ENCODE peak calls at places on chromosomes 12 and 14, in six cellular contexts. One of them, this sample, is unnamed.

GRCh38 chr14:95204705-95205104 is 47.4 kb upstream of the DICER1 start:
- DNase-seq in H9: no peak
- DNase-seq in IMR-90: no peak
- DNase-seq in H1: no peak
- DNase-seq in neuronal stem cell: no peak
- DNase-seq in mesenchymal stem cell: no peak
- DNase-seq in this sample: no peak

GRCh38 chr12:73678335-73678734 is 859.3 kb upstream of the ATXN7L3B start:
- DNase-seq in H9: no peak
- DNase-seq in IMR-90: no peak
- DNase-seq in H1: no peak
- DNase-seq in neuronal stem cell: no peak
- DNase-seq in mesenchymal stem cell: no peak
- DNase-seq in this sample: no peak

GRCh38 chr14:61033024-61033423 is 52.0 kb downstream of the SLC38A6 start:
- DNase-seq in H9: no peak
- DNase-seq in IMR-90: no peak
- DNase-seq in H1: no peak
- DNase-seq in neuronal stem cell: no peak
- DNase-seq in mesenchymal stem cell: no peak
- DNase-seq in this sample: no peak

GRCh38 chr12:121184425-121184824 is 25.5 kb upstream of the P2RX4 start:
- DNase-seq in H9: peak
- DNase-seq in IMR-90: no peak
- DNase-seq in H1: peak
- DNase-seq in neuronal stem cell: no peak
- DNase-seq in mesenchymal stem cell: no peak
- DNase-seq in this sample: no peak

GRCh38 chr12:116975779-116976393 is 65.1 kb downstream of the FBXW8 start:
- DNase-seq in H9: no peak
- DNase-seq in IMR-90: peak
- DNase-seq in H1: no peak
- DNase-seq in neuronal stem cell: no peak
- DNase-seq in mesenchymal stem cell: no peak
- DNase-seq in this sample: no peak

GRCh38 chr12:75786071-75786470 is 245.5 kb downstream of the PHLDA1 start:
- DNase-seq in H9: no peak
- DNase-seq in IMR-90: no peak
- DNase-seq in H1: no peak
- DNase-seq in neuronal stem cell: no peak
- DNase-seq in mesenchymal stem cell: no peak
- DNase-seq in this sample: no peak

GRCh38 chr12:47910486-47910885 is 5.7 kb upstream of the VDR start:
- DNase-seq in H9: no peak
- DNase-seq in IMR-90: no peak
- DNase-seq in H1: no peak
- DNase-seq in neuronal stem cell: no peak
- DNase-seq in mesenchymal stem cell: peak
- DNase-seq in this sample: peak

GRCh38 chr12:123075591-123076171 is 75.2 kb downstream of the PITPNM2 start:
- DNase-seq in H9: peak
- DNase-seq in IMR-90: no peak
- DNase-seq in H1: peak
- DNase-seq in neuronal stem cell: peak
- DNase-seq in mesenchymal stem cell: peak
- DNase-seq in this sample: peak

GRCh38 chr14:96926006-96926405 is 128.8 kb downstream of the VRK1 start:
- DNase-seq in H9: no peak
- DNase-seq in IMR-90: no peak
- DNase-seq in H1: no peak
- DNase-seq in neuronal stem cell: no peak
- DNase-seq in mesenchymal stem cell: no peak
- DNase-seq in this sample: no peak

GRCh38 chr12:51534216-51534615 is 56.8 kb upstream of the SCN8A start:
- DNase-seq in H9: no peak
- DNase-seq in IMR-90: no peak
- DNase-seq in H1: no peak
- DNase-seq in neuronal stem cell: no peak
- DNase-seq in mesenchymal stem cell: no peak
- DNase-seq in this sample: no peak

GRCh38 chr12:124188561-124189405 is 106.1 kb upstream of the RFLNA start:
- DNase-seq in H9: no peak
- DNase-seq in IMR-90: no peak
- DNase-seq in H1: no peak
- DNase-seq in neuronal stem cell: no peak
- DNase-seq in mesenchymal stem cell: peak
- DNase-seq in this sample: peak

GRCh38 chr12:111557271-111558106 is 41.6 kb downstream of the ATXN2 start:
- DNase-seq in H9: no peak
- DNase-seq in IMR-90: peak
- DNase-seq in H1: no peak
- DNase-seq in neuronal stem cell: no peak
- DNase-seq in mesenchymal stem cell: no peak
- DNase-seq in this sample: peak

GRCh38 chr14:95256011-95256775 is 63.5 kb downstream of the CLMN start:
- DNase-seq in H9: no peak
- DNase-seq in IMR-90: no peak
- DNase-seq in H1: no peak
- DNase-seq in neuronal stem cell: no peak
- DNase-seq in mesenchymal stem cell: no peak
- DNase-seq in this sample: no peak

GRCh38 chr12:32917094-32917611 is 20.6 kb upstream of the PKP2 start:
- DNase-seq in H9: no peak
- DNase-seq in IMR-90: no peak
- DNase-seq in H1: no peak
- DNase-seq in neuronal stem cell: no peak
- DNase-seq in mesenchymal stem cell: peak
- DNase-seq in this sample: no peak

GRCh38 chr14:96574633-96575191 is 72.5 kb downstream of the PAPOLA start:
- DNase-seq in H9: no peak
- DNase-seq in IMR-90: peak
- DNase-seq in H1: no peak
- DNase-seq in neuronal stem cell: no peak
- DNase-seq in mesenchymal stem cell: no peak
- DNase-seq in this sample: no peak

GRCh38 chr12:84375472-84375871 is 537.1 kb downstream of the SLC6A15 start:
- DNase-seq in H9: no peak
- DNase-seq in IMR-90: peak
- DNase-seq in H1: no peak
- DNase-seq in neuronal stem cell: no peak
- DNase-seq in mesenchymal stem cell: peak
- DNase-seq in this sample: no peak

GRCh38 chr14:31926123-31926522 is 151.0 kb upstream of the ARHGAP5 start:
- DNase-seq in H9: no peak
- DNase-seq in IMR-90: peak
- DNase-seq in H1: no peak
- DNase-seq in neuronal stem cell: no peak
- DNase-seq in mesenchymal stem cell: peak
- DNase-seq in this sample: no peak

DNA sequence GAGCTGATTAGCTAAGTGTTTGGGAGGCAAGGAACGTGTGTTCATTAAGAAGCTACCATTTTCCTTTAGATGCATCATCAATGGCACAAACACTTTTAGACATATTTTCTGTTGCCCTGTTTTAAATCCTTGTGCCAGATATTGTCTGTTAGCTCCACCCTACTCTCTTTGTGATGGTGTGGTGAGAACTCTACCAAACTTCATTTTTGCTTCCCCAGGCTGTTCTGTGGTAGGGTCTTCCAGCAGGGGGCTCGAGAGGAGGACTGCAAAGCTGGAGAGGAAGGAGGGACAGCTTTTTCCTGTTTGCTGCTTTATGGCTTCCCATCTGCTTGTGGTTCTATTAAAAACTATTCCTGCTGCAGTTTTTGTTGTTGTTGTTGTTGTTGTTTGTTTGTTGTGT is 23.8 kb upstream of the STRAP start:
- DNase-seq in H9: peak
- DNase-seq in IMR-90: no peak
- DNase-seq in H1: no peak
- DNase-seq in neuronal stem cell: no peak
- DNase-seq in mesenchymal stem cell: no peak
- DNase-seq in this sample: no peak
- H4K8ac ChIP-seq in H9: no peak
- H4K8ac ChIP-seq in IMR-90: no peak
- H4K8ac ChIP-seq in H1: no peak
- H4K8ac ChIP-seq in neuronal stem cell: no peak
- H4K8ac ChIP-seq in mesenchymal stem cell: no peak
- H4K8ac ChIP-seq in this sample: no peak

DNA sequence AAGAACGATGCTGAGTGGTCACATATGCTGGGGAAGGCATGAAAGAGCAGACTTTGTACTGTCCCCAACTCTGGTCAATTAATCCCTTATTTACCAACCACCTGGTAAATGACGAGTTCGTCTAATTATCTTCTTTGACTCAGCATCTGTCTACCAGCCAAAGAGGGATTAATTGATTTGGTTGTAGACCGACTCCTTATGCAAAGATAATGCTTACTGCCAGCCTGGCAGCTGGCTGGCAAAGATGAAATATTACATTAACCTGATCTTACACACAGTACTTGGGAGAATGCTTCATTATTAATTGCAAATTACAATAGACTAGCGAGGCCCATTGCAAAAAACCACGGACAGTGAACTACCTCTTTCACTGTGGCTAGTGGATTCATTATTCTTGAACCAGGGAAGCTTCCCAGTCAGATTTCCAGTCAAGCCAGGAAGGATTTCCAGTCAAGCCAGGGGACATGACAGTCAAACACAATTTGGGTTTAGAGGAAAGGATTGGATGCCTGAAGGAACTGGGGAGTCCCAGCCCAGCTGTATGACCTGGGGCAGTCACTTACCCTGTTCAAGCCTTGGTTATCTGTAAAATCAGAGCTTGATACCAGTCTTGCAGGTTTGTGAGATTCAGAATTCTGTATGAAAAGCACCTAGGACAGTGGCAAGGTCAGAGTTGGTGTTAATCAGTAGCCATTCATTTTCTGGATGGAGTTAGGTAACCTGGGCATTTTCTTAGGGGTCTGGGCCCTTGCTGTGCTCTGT is 152.5 kb downstream of the CHST11 start:
- DNase-seq in H9: no peak
- DNase-seq in IMR-90: no peak
- DNase-seq in H1: no peak
- DNase-seq in neuronal stem cell: no peak
- DNase-seq in mesenchymal stem cell: no peak
- DNase-seq in this sample: peak
- H4K91ac ChIP-seq in H9: no peak
- H4K91ac ChIP-seq in IMR-90: no peak
- H4K91ac ChIP-seq in H1: no peak
- H4K91ac ChIP-seq in neuronal stem cell: no peak
- H4K91ac ChIP-seq in mesenchymal stem cell: no peak
- H4K91ac ChIP-seq in this sample: no peak

DNA sequence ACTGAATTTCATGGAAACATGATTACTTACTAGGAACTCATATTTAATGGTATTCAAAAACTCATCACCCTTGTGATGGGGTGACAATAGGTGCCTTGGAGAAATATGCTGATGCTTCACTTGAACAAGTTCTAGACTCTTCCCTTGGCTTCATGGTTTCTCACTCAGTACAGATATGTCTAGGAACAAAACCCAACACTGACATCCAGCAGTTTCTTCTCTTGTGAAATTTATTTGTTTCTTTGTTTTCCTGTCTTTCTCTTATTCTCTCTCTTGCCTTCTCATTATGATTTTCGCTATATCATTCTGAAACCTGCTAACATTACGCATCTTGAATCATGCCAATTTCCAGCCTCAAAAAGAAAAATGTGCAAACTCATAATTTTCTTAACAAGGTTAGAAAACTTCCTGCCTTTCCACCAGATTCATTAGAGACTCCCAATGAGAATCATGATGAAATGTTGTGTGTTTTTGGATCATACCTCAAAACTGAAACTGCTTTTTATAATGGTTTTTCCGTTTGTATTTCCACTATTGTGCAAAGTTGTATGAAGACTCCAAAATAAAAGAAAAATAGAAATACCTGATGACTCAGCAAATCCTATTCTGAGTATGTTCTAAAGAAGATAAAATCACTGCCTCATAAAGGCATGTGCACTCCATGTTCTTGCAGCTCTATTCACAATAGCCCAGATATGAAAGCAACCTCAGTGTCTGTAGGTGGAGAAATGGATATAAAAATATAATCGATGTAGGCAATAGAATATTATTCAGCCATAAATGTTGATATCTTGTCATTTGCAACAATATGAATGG is 1021.6 kb downstream of the TMEM121 start:
- DNase-seq in H9: no peak
- DNase-seq in IMR-90: no peak
- DNase-seq in H1: no peak
- DNase-seq in neuronal stem cell: no peak
- DNase-seq in mesenchymal stem cell: no peak
- DNase-seq in this sample: no peak
- H3K14ac ChIP-seq in H9: no peak
- H3K14ac ChIP-seq in IMR-90: no peak
- H3K14ac ChIP-seq in H1: no peak
- H3K14ac ChIP-seq in neuronal stem cell: no peak
- H3K14ac ChIP-seq in mesenchymal stem cell: no peak
- H3K14ac ChIP-seq in this sample: no peak

GRCh38 chr14:68796418-68797101 is 3.7 kb upstream of the ZFP36L1 start:
- DNase-seq in H9: no peak
- DNase-seq in IMR-90: no peak
- DNase-seq in H1: peak
- DNase-seq in neuronal stem cell: no peak
- DNase-seq in mesenchymal stem cell: peak
- DNase-seq in this sample: peak

GRCh38 chr14:68795602-68796417 is 2.9 kb upstream of the ZFP36L1 start:
- DNase-seq in H9: peak
- DNase-seq in IMR-90: peak
- DNase-seq in H1: peak
- DNase-seq in neuronal stem cell: no peak
- DNase-seq in mesenchymal stem cell: peak
- DNase-seq in this sample: peak

GRCh38 chr14:68794130-68794855 is 1.4 kb upstream of the ZFP36L1 start:
- DNase-seq in H9: no peak
- DNase-seq in IMR-90: peak
- DNase-seq in H1: peak
- DNase-seq in neuronal stem cell: no peak
- DNase-seq in mesenchymal stem cell: peak
- DNase-seq in this sample: peak

GRCh38 chr14:68793734-68794129 is 865 bp upstream of the ZFP36L1 start:
- DNase-seq in H9: no peak
- DNase-seq in IMR-90: no peak
- DNase-seq in H1: no peak
- DNase-seq in neuronal stem cell: no peak
- DNase-seq in mesenchymal stem cell: no peak
- DNase-seq in this sample: no peak

DNA sequence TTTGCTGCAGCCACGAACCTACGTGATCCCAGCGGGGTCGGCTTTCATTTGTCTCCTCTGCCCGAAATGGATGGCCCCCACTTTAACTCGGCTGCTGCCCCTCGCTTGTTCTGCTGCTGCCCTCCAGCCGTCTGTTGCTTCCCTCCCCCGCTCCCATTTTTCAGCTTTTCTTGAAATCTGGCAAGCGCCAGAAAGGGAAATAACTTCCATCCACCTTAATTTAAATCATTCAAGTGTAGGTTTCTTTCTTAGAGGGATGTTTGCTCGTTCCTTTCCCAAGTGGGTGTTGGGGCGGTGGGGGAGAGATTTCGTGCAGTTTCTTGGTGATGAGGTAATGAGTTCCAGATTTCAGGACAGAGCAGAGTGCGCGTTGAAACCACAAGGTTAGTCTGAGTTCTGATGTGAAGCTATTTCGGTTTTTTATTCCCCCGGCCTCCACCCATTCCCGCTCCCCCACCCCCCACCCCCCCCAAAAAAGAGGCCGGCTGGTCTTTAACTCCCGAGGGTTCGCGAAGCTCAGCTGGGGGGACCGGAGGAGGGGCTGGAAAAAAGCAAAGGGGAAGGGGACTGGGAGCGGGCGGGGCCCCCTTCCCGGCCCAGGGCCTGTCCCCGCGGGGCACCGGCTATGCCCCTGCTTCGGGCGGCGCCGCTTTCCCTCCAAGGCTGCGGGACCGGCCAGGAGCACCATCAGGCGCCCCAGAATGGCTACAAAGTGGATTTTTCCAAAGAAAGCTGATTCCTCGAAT is 2.2 kb upstream of the ZFP36L1 start:
- DNase-seq in H9: no peak
- DNase-seq in IMR-90: peak
- DNase-seq in H1: no peak
- DNase-seq in neuronal stem cell: no peak
- DNase-seq in mesenchymal stem cell: peak
- DNase-seq in this sample: peak
- H4K8ac ChIP-seq in H9: no peak
- H4K8ac ChIP-seq in IMR-90: peak
- H4K8ac ChIP-seq in H1: peak
- H4K8ac ChIP-seq in neuronal stem cell: no peak
- H4K8ac ChIP-seq in mesenchymal stem cell: peak
- H4K8ac ChIP-seq in this sample: peak

This sample was measured in trophoblast cell.